ENCODE peak calls at places on chromosomes 2 and 18, in eight cellular contexts. One of them, this sample, is unnamed.

GRCh38 chr2:144748443-144748842 is 228.5 kb upstream of the ZEB2 start:
- DNase-seq in fibroblast of lung: no peak
- DNase-seq in hepatocyte: no peak
- DNase-seq in AG04450: no peak
- DNase-seq in mammary epithelial cell: no peak
- DNase-seq in transverse colon: no peak
- DNase-seq in upper lobe of right lung: no peak
- DNase-seq in AG10803: no peak
- DNase-seq in this sample: no peak

GRCh38 chr2:235976516-235976915 is 191.7 kb downstream of the GBX2 start:
- DNase-seq in AG04450: no peak
- DNase-seq in transverse colon: no peak
- DNase-seq in upper lobe of right lung: no peak
- DNase-seq in mammary epithelial cell: no peak
- DNase-seq in fibroblast of lung: no peak
- DNase-seq in AG10803: no peak
- DNase-seq in hepatocyte: no peak
- DNase-seq in this sample: no peak

GRCh38 chr2:107775791-107776190 is 50.9 kb upstream of the RGPD4 start:
- DNase-seq in upper lobe of right lung: no peak
- DNase-seq in AG10803: no peak
- DNase-seq in hepatocyte: no peak
- DNase-seq in transverse colon: no peak
- DNase-seq in fibroblast of lung: no peak
- DNase-seq in mammary epithelial cell: no peak
- DNase-seq in AG04450: no peak
- DNase-seq in this sample: no peak

GRCh38 chr2:106096446-106097369 is 97.4 kb downstream of the UXS1 start:
- DNase-seq in mammary epithelial cell: no peak
- DNase-seq in transverse colon: no peak
- DNase-seq in AG04450: no peak
- DNase-seq in AG10803: no peak
- DNase-seq in fibroblast of lung: no peak
- DNase-seq in hepatocyte: no peak
- DNase-seq in upper lobe of right lung: no peak
- DNase-seq in this sample: no peak

GRCh38 chr2:187528042-187528441 is 26.2 kb downstream of the TFPI start:
- DNase-seq in AG10803: no peak
- DNase-seq in AG04450: no peak
- DNase-seq in hepatocyte: no peak
- DNase-seq in upper lobe of right lung: no peak
- DNase-seq in mammary epithelial cell: no peak
- DNase-seq in fibroblast of lung: no peak
- DNase-seq in transverse colon: no peak
- DNase-seq in this sample: no peak

GRCh38 chr2:168350380-168350779 is 103.0 kb upstream of the STK39 start:
- DNase-seq in fibroblast of lung: no peak
- DNase-seq in AG04450: no peak
- DNase-seq in mammary epithelial cell: no peak
- DNase-seq in AG10803: no peak
- DNase-seq in upper lobe of right lung: no peak
- DNase-seq in hepatocyte: no peak
- DNase-seq in transverse colon: peak; percentile 47
- DNase-seq in this sample: peak; percentile 13

GRCh38 chr2:204683384-204683783 is 138.1 kb downstream of the PARD3B start:
- DNase-seq in hepatocyte: no peak
- DNase-seq in AG10803: no peak
- DNase-seq in fibroblast of lung: no peak
- DNase-seq in mammary epithelial cell: no peak
- DNase-seq in transverse colon: no peak
- DNase-seq in AG04450: no peak
- DNase-seq in upper lobe of right lung: no peak
- DNase-seq in this sample: no peak

GRCh38 chr2:42934568-42935258 is 142.3 kb upstream of the HAAO start:
- DNase-seq in AG04450: no peak
- DNase-seq in transverse colon: no peak
- DNase-seq in AG10803: no peak
- DNase-seq in upper lobe of right lung: no peak
- DNase-seq in mammary epithelial cell: no peak
- DNase-seq in fibroblast of lung: no peak
- DNase-seq in hepatocyte: no peak
- DNase-seq in this sample: no peak

GRCh38 chr18:63850010-63850409 is 37.5 kb upstream of the SERPINB2 start:
- DNase-seq in upper lobe of right lung: no peak
- DNase-seq in AG10803: peak; percentile 51
- DNase-seq in fibroblast of lung: peak; percentile 43
- DNase-seq in mammary epithelial cell: no peak
- DNase-seq in transverse colon: no peak
- DNase-seq in hepatocyte: peak; percentile 50
- DNase-seq in AG04450: no peak
- DNase-seq in this sample: peak; percentile 39

DNA sequence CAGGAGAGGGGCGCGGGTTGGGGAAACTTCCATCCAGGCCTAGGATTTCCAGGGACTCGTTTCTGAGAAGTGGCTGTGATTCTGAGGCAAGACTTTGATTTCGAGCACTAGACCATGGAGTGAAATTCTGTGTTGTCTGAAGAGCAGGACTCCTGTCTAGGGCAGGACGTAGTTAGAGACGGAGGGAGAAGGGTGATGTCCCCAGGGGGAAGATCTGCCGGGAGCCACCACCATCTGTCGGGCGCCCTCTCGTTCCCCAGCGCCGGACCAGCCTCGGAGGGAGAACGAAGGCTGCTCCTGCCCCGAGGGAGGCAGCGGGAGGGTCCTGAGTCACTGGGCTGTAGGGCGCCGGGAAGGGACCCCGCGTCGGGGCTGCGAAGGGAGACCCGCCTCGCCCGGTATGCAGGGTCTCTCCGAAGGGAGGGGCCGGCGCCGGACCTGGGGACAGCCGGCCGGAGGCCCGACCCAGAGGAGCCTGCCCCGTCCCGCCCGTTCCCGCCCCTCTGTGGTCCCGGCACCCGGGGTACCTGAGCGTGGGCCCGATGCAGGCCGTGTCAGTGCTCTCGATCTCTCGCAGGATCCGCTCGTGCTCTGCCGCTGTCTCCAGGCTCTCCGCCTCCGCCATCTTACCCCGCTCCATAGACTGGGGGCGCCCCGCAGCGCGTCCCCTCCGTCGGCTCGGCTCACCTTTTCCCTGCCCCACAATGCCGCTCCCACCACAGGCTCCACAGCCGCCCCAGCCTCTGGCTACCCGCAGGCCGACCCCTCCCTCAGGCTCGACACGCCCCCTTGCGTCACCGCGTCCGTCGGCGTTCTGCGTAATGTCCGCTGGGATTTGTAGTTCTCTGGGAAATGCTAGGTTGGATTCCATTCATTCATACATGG is at the start of gene EXOC6B:
- DNase-seq in mammary epithelial cell: peak; percentile 86
- DNase-seq in AG10803: peak; percentile 81
- DNase-seq in transverse colon: peak; percentile 95
- DNase-seq in hepatocyte: peak; percentile 95
- DNase-seq in upper lobe of right lung: peak; percentile 97
- DNase-seq in fibroblast of lung: peak; percentile 84
- DNase-seq in AG04450: peak; percentile 63
- DNase-seq in this sample: peak; percentile 92
- TF ChIP-seq CTCF in mammary epithelial cell: no peak
- TF ChIP-seq CTCF in AG10803: no peak
- TF ChIP-seq CTCF in transverse colon: no peak
- TF ChIP-seq CTCF in hepatocyte: no peak
- TF ChIP-seq CTCF in upper lobe of right lung: peak; percentile 19
- TF ChIP-seq CTCF in fibroblast of lung: peak; percentile 1
- TF ChIP-seq CTCF in AG04450: no peak
- TF ChIP-seq CTCF in this sample: no peak

GRCh38 chr2:6309415-6310185 is 556.1 kb downstream of the CMPK2 start:
- DNase-seq in upper lobe of right lung: no peak
- DNase-seq in hepatocyte: no peak
- DNase-seq in fibroblast of lung: no peak
- DNase-seq in AG04450: no peak
- DNase-seq in transverse colon: no peak
- DNase-seq in AG10803: no peak
- DNase-seq in mammary epithelial cell: no peak
- DNase-seq in this sample: no peak

GRCh38 chr2:6310910-6311215 is 554.8 kb downstream of the CMPK2 start:
- DNase-seq in upper lobe of right lung: no peak
- DNase-seq in AG04450: no peak
- DNase-seq in transverse colon: no peak
- DNase-seq in fibroblast of lung: no peak
- DNase-seq in mammary epithelial cell: no peak
- DNase-seq in AG10803: no peak
- DNase-seq in hepatocyte: no peak
- DNase-seq in this sample: no peak

GRCh38 chr2:6310186-6310909 is 555.4 kb downstream of the CMPK2 start:
- DNase-seq in mammary epithelial cell: no peak
- DNase-seq in hepatocyte: no peak
- DNase-seq in AG10803: no peak
- DNase-seq in transverse colon: no peak
- DNase-seq in upper lobe of right lung: no peak
- DNase-seq in fibroblast of lung: no peak
- DNase-seq in AG04450: no peak
- DNase-seq in this sample: no peak

GRCh38 chr2:6312377-6312776 is 553.3 kb downstream of the CMPK2 start:
- DNase-seq in fibroblast of lung: no peak
- DNase-seq in hepatocyte: no peak
- DNase-seq in transverse colon: no peak
- DNase-seq in mammary epithelial cell: no peak
- DNase-seq in AG10803: no peak
- DNase-seq in AG04450: no peak
- DNase-seq in upper lobe of right lung: no peak
- DNase-seq in this sample: no peak

GRCh38 chr2:6308986-6309385 is 556.7 kb downstream of the CMPK2 start:
- DNase-seq in AG04450: no peak
- DNase-seq in upper lobe of right lung: no peak
- DNase-seq in transverse colon: no peak
- DNase-seq in hepatocyte: no peak
- DNase-seq in fibroblast of lung: no peak
- DNase-seq in AG10803: no peak
- DNase-seq in mammary epithelial cell: no peak
- DNase-seq in this sample: no peak
- H3K4me3 ChIP-seq in AG04450: no peak overlapping the region
- H3K4me3 ChIP-seq in upper lobe of right lung: no peak overlapping the region
- H3K4me3 ChIP-seq in transverse colon: no peak overlapping the region
- H3K4me3 ChIP-seq in hepatocyte: no peak overlapping the region
- H3K4me3 ChIP-seq in fibroblast of lung: no peak overlapping the region
- H3K4me3 ChIP-seq in AG10803: no peak overlapping the region
- H3K4me3 ChIP-seq in mammary epithelial cell: no peak overlapping the region
- H3K4me3 ChIP-seq in this sample: no peak overlapping the region

DNA sequence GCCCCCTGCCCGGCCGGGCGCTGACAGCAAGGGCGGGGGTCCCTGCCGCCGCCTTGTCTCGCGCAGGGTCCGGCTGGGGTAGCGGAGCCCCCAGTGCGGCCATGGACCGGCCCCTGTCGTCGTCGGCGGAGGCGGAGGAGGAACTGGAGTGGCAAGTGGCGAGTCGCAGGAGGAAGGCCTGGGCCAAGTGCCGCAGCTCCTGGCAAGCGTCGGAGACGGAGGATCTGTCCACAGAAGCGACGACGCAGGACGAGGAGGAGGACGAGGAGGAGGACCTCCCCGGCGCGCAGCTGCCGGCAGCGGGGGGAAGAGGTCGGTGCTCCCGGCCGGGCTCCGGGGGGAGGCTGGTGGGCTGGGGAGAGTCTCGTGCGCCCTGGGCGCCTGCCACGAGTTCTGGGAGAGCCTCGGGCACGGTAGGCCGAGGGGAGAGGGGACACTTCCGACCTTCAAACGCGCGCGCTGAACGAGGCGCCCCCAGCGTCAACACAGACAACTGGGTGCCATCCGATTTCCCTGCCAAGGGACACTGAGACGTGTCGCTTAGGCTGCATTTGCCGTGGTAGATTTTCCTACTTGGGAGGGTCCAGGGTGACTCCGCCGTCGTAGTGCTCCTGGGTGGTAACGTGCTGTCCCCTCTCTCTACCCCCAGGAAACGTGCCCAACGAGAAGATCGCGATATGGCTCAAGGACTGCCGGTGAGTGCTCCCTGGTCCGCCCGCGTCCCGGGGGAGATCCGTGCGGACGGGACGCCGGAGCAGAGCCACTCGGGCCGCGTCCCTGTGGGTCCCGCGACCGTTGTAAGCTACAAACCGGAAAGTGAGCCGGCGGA is 650 bp downstream of the ITPRID2 start:
- DNase-seq in upper lobe of right lung: peak; percentile 92
- DNase-seq in mammary epithelial cell: peak; percentile 82
- DNase-seq in transverse colon: peak; percentile 71
- DNase-seq in AG04450: no peak
- DNase-seq in fibroblast of lung: peak; percentile 63
- DNase-seq in hepatocyte: peak; percentile 74
- DNase-seq in AG10803: peak; percentile 54
- DNase-seq in this sample: peak; percentile 68
- TF ChIP-seq CTCF in upper lobe of right lung: peak; percentile 12
- TF ChIP-seq CTCF in mammary epithelial cell: no peak
- TF ChIP-seq CTCF in transverse colon: peak; percentile 17
- TF ChIP-seq CTCF in AG04450: peak; percentile 7
- TF ChIP-seq CTCF in fibroblast of lung: no peak
- TF ChIP-seq CTCF in hepatocyte: peak; percentile 21
- TF ChIP-seq CTCF in AG10803: peak; percentile 14
- TF ChIP-seq CTCF in this sample: no peak

GRCh38 chr2:241616168-241617125 is 20.5 kb downstream of the THAP4 start:
- DNase-seq in transverse colon: no peak
- DNase-seq in hepatocyte: no peak
- DNase-seq in AG04450: no peak
- DNase-seq in mammary epithelial cell: no peak
- DNase-seq in fibroblast of lung: no peak
- DNase-seq in AG10803: no peak
- DNase-seq in upper lobe of right lung: no peak
- DNase-seq in this sample: no peak
- H3K4me3 ChIP-seq in transverse colon: peak overlapping the region; percentile 30
- H3K4me3 ChIP-seq in hepatocyte: no peak overlapping the region
- H3K4me3 ChIP-seq in AG04450: no peak overlapping the region
- H3K4me3 ChIP-seq in mammary epithelial cell: no peak overlapping the region
- H3K4me3 ChIP-seq in fibroblast of lung: no peak overlapping the region
- H3K4me3 ChIP-seq in AG10803: no peak overlapping the region
- H3K4me3 ChIP-seq in upper lobe of right lung: peak overlapping the region; percentile 45
- H3K4me3 ChIP-seq in this sample: no peak overlapping the region

GRCh38 chr2:129929321-129930290 is 49.9 kb upstream of the RAB6C start:
- DNase-seq in fibroblast of lung: no peak
- DNase-seq in transverse colon: no peak
- DNase-seq in AG04450: no peak
- DNase-seq in AG10803: peak; percentile 89
- DNase-seq in mammary epithelial cell: peak; percentile 12
- DNase-seq in upper lobe of right lung: no peak
- DNase-seq in hepatocyte: peak; percentile 45
- DNase-seq in this sample: peak; percentile 3
- TF ChIP-seq CTCF in fibroblast of lung: no peak
- TF ChIP-seq CTCF in transverse colon: no peak
- TF ChIP-seq CTCF in AG04450: no peak
- TF ChIP-seq CTCF in AG10803: no peak
- TF ChIP-seq CTCF in mammary epithelial cell: no peak
- TF ChIP-seq CTCF in upper lobe of right lung: no peak
- TF ChIP-seq CTCF in hepatocyte: no peak
- TF ChIP-seq CTCF in this sample: no peak

GRCh38 chr2:240584486-240585031 is 2.0 kb upstream of the CAPN10 start:
- DNase-seq in mammary epithelial cell: peak; percentile 44
- DNase-seq in transverse colon: peak; percentile 60
- DNase-seq in hepatocyte: no peak
- DNase-seq in fibroblast of lung: peak; percentile 20
- DNase-seq in AG04450: no peak
- DNase-seq in AG10803: peak; percentile 55
- DNase-seq in upper lobe of right lung: peak; percentile 46
- DNase-seq in this sample: peak; percentile 47
- H3K4me3 ChIP-seq in mammary epithelial cell: peak overlapping the region; percentile 86
- H3K4me3 ChIP-seq in transverse colon: no peak overlapping the region
- H3K4me3 ChIP-seq in hepatocyte: no peak overlapping the region
- H3K4me3 ChIP-seq in fibroblast of lung: no peak overlapping the region
- H3K4me3 ChIP-seq in AG04450: peak overlapping the region; percentile 99
- H3K4me3 ChIP-seq in AG10803: peak overlapping the region; percentile 98
- H3K4me3 ChIP-seq in upper lobe of right lung: no peak overlapping the region
- H3K4me3 ChIP-seq in this sample: no peak overlapping the region

This sample was measured in fibroblast of pulmonary artery.